ENCODE peak calls at places on chromosomes 4 and X, in six cellular contexts. One of them, this sample, is unnamed.

GRCh38 chr4:83240379-83240875 is 44.2 kb downstream of the COQ2 start:
- DNase-seq in fibroblast of lung: no peak
- DNase-seq in hepatocyte: no peak
- DNase-seq in tibial artery: no peak
- DNase-seq in aorta: no peak
- DNase-seq in K562: no peak
- DNase-seq in this sample: peak; percentile 19

GRCh38 chr4:4387531-4388311 is 819 bp downstream of the NSG1 start:
- DNase-seq in fibroblast of lung: no peak
- DNase-seq in tibial artery: no peak
- DNase-seq in K562: no peak
- DNase-seq in aorta: no peak
- DNase-seq in hepatocyte: peak; percentile 35
- DNase-seq in this sample: peak; percentile 18

GRCh38 chr4:17109126-17109525 is 210.7 kb upstream of the LDB2 start:
- DNase-seq in fibroblast of lung: no peak
- DNase-seq in tibial artery: no peak
- DNase-seq in aorta: no peak
- DNase-seq in K562: no peak
- DNase-seq in hepatocyte: no peak
- DNase-seq in this sample: peak; percentile 45

GRCh38 chrX:27008486-27008885 is 454.7 kb downstream of the PPP4R3C start:
- DNase-seq in aorta: no peak
- DNase-seq in hepatocyte: no peak
- DNase-seq in K562: no peak
- DNase-seq in fibroblast of lung: no peak
- DNase-seq in tibial artery: no peak
- DNase-seq in this sample: no peak

GRCh38 chr4:62324215-62324614 is 1124.1 kb downstream of the ADGRL3 start:
- DNase-seq in tibial artery: no peak
- DNase-seq in aorta: peak; percentile 55
- DNase-seq in fibroblast of lung: no peak
- DNase-seq in K562: no peak
- DNase-seq in hepatocyte: no peak
- DNase-seq in this sample: peak; percentile 5

GRCh38 chrX:136199365-136199764 is 51.8 kb downstream of the MAP7D3 start:
- DNase-seq in aorta: no peak
- DNase-seq in hepatocyte: no peak
- DNase-seq in tibial artery: no peak
- DNase-seq in K562: no peak
- DNase-seq in fibroblast of lung: peak; percentile 56
- DNase-seq in this sample: no peak

GRCh38 chrX:37846558-37846933 is 825 bp downstream of the DYNLT3 start:
- DNase-seq in tibial artery: no peak
- DNase-seq in hepatocyte: no peak
- DNase-seq in K562: no peak
- DNase-seq in fibroblast of lung: no peak
- DNase-seq in aorta: no peak
- DNase-seq in this sample: no peak

GRCh38 chr4:20773144-20773997 is 73.1 kb downstream of the PACRGL start:
- DNase-seq in K562: peak; percentile 49
- DNase-seq in hepatocyte: peak; percentile 87
- DNase-seq in aorta: no peak
- DNase-seq in tibial artery: no peak
- DNase-seq in fibroblast of lung: peak; percentile 71
- DNase-seq in this sample: peak; percentile 81

GRCh38 chrX:1388651-1389050 is 3.3 kb downstream of the SLC25A6 start:
- DNase-seq in tibial artery: peak; percentile 23
- DNase-seq in K562: no peak
- DNase-seq in aorta: peak; percentile 4
- DNase-seq in hepatocyte: no peak
- DNase-seq in fibroblast of lung: no peak
- DNase-seq in this sample: no peak

GRCh38 chr4:25843340-25844097 is 19.3 kb downstream of the SEL1L3 start:
- DNase-seq in fibroblast of lung: no peak
- DNase-seq in aorta: no peak
- DNase-seq in K562: no peak
- DNase-seq in hepatocyte: no peak
- DNase-seq in tibial artery: no peak
- DNase-seq in this sample: no peak

GRCh38 chr4:87005690-87006461 is 71.1 kb downstream of the AFF1 start:
- DNase-seq in K562: no peak
- DNase-seq in tibial artery: no peak
- DNase-seq in aorta: no peak
- DNase-seq in hepatocyte: no peak
- DNase-seq in fibroblast of lung: peak; percentile 18
- DNase-seq in this sample: no peak

GRCh38 chr4:72418458-72418857 is 150.6 kb downstream of the ADAMTS3 start:
- DNase-seq in aorta: peak; percentile 44
- DNase-seq in K562: peak; percentile 22
- DNase-seq in hepatocyte: peak; percentile 40
- DNase-seq in tibial artery: no peak
- DNase-seq in fibroblast of lung: peak; percentile 72
- DNase-seq in this sample: peak; percentile 56

GRCh38 chr4:65789341-65789740 is 119.1 kb upstream of the EPHA5 start:
- DNase-seq in tibial artery: no peak
- DNase-seq in hepatocyte: no peak
- DNase-seq in aorta: no peak
- DNase-seq in K562: no peak
- DNase-seq in fibroblast of lung: no peak
- DNase-seq in this sample: no peak

GRCh38 chrX:24479924-24480722 is 15.0 kb downstream of the PDK3 start:
- DNase-seq in hepatocyte: no peak
- DNase-seq in tibial artery: no peak
- DNase-seq in K562: no peak
- DNase-seq in fibroblast of lung: peak; percentile 13
- DNase-seq in aorta: no peak
- DNase-seq in this sample: no peak
- H3K4me3 ChIP-seq in hepatocyte: no peak overlapping the region
- H3K4me3 ChIP-seq in tibial artery: no peak overlapping the region
- H3K4me3 ChIP-seq in K562: no peak overlapping the region
- H3K4me3 ChIP-seq in fibroblast of lung: no peak overlapping the region
- H3K4me3 ChIP-seq in aorta: no peak overlapping the region
- H3K4me3 ChIP-seq in this sample: no peak overlapping the region

GRCh38 chr4:168843635-168844034 is 166.4 kb downstream of the CBR4 start:
- DNase-seq in fibroblast of lung: no peak
- DNase-seq in hepatocyte: no peak
- DNase-seq in K562: no peak
- DNase-seq in aorta: no peak
- DNase-seq in tibial artery: no peak
- DNase-seq in this sample: no peak

GRCh38 chr4:168846414-168846813 is 163.6 kb downstream of the CBR4 start:
- DNase-seq in hepatocyte: no peak
- DNase-seq in tibial artery: no peak
- DNase-seq in K562: no peak
- DNase-seq in fibroblast of lung: no peak
- DNase-seq in aorta: no peak
- DNase-seq in this sample: no peak

GRCh38 chr4:168844261-168845039 is 165.6 kb downstream of the CBR4 start:
- DNase-seq in hepatocyte: no peak
- DNase-seq in K562: no peak
- DNase-seq in aorta: no peak
- DNase-seq in fibroblast of lung: peak; percentile 72
- DNase-seq in tibial artery: no peak
- DNase-seq in this sample: no peak

GRCh38 chr4:168848112-168848511 is 161.9 kb downstream of the CBR4 start:
- DNase-seq in hepatocyte: no peak
- DNase-seq in tibial artery: no peak
- DNase-seq in K562: no peak
- DNase-seq in aorta: no peak
- DNase-seq in fibroblast of lung: peak; percentile 63
- DNase-seq in this sample: peak; percentile 58

DNA sequence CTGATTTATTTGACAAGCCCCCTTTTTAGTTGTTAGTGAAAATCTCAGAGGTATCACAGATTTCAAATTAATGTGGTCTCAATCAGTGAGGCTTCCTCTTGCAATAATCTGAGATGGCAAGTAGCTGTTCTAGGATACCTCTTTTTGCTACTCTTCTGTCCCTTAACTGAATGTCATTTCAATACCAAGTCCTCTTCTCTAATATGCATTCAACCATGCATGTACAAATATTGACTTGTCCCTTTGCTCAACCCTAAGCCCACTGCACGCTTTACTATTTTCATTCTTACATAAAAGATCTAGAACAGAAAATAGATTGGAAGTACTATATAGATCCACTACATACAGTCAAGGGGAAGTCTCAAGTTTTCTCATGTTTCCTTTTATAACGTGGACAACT is 164.2 kb downstream of the CBR4 start:
- DNase-seq in hepatocyte: no peak
- DNase-seq in tibial artery: no peak
- DNase-seq in fibroblast of lung: no peak
- DNase-seq in K562: no peak
- DNase-seq in aorta: no peak
- DNase-seq in this sample: no peak
- H3K36me3 ChIP-seq in hepatocyte: no peaks in the 10 kb centered on the region
- H3K36me3 ChIP-seq in tibial artery: no peaks in the 10 kb centered on the region
- H3K36me3 ChIP-seq in fibroblast of lung: no peaks in the 10 kb centered on the region
- H3K36me3 ChIP-seq in K562: no peaks in the 10 kb centered on the region
- H3K36me3 ChIP-seq in aorta: peaks cover 1% of the 10 kb centered on the region
- H3K36me3 ChIP-seq in this sample: peaks cover 6% of the 10 kb centered on the region

GRCh38 chrX:153913701-153914100 is 9.2 kb downstream of the AVPR2 start:
- DNase-seq in fibroblast of lung: no peak
- DNase-seq in K562: no peak
- DNase-seq in hepatocyte: no peak
- DNase-seq in tibial artery: no peak
- DNase-seq in aorta: no peak
- DNase-seq in this sample: no peak

GRCh38 chrX:153910446-153910845 is 6.0 kb downstream of the AVPR2 start:
- DNase-seq in tibial artery: no peak
- DNase-seq in aorta: no peak
- DNase-seq in K562: no peak
- DNase-seq in fibroblast of lung: no peak
- DNase-seq in hepatocyte: no peak
- DNase-seq in this sample: no peak

GRCh38 chrX:153909980-153910360 is 5.5 kb downstream of the AVPR2 start:
- DNase-seq in hepatocyte: no peak
- DNase-seq in tibial artery: no peak
- DNase-seq in aorta: no peak
- DNase-seq in K562: no peak
- DNase-seq in fibroblast of lung: no peak
- DNase-seq in this sample: no peak

GRCh38 chrX:153913211-153913610 is 8.7 kb downstream of the AVPR2 start:
- DNase-seq in hepatocyte: no peak
- DNase-seq in K562: no peak
- DNase-seq in fibroblast of lung: no peak
- DNase-seq in aorta: peak; percentile 43
- DNase-seq in tibial artery: no peak
- DNase-seq in this sample: no peak

GRCh38 chrX:153911798-153912197 is 7.3 kb downstream of the AVPR2 start:
- DNase-seq in fibroblast of lung: no peak
- DNase-seq in K562: no peak
- DNase-seq in hepatocyte: no peak
- DNase-seq in aorta: no peak
- DNase-seq in tibial artery: no peak
- DNase-seq in this sample: no peak
- H3K4me3 ChIP-seq in fibroblast of lung: no peak overlapping the region
- H3K4me3 ChIP-seq in K562: no peak overlapping the region
- H3K4me3 ChIP-seq in hepatocyte: no peak overlapping the region
- H3K4me3 ChIP-seq in aorta: no peak overlapping the region
- H3K4me3 ChIP-seq in tibial artery: no peak overlapping the region
- H3K4me3 ChIP-seq in this sample: no peak overlapping the region

GRCh38 chr4:128009428-128009827 is 44.2 kb downstream of the ABHD18 start:
- DNase-seq in fibroblast of lung: no peak
- DNase-seq in aorta: no peak
- DNase-seq in K562: no peak
- DNase-seq in hepatocyte: no peak
- DNase-seq in tibial artery: no peak
- DNase-seq in this sample: no peak

DNA sequence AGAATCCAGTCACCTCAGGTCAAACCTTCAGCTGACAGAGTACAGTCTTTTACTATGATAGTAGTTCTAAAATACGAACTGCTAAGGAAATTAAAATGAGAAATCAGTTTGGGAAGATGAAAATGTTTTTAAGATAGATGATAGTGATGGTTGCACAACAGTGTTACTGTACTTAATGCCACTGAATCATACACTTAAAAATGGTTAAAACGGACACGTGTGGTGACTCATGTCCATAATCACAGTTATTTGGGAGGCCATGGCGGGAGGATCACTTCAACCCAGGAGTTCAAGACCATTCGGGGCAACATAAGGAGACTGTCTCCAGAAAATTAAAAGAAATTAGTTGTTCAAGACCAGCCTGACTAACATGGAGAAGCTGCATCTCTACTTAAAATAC is 41.4 kb downstream of the ABHD18 start:
- DNase-seq in K562: no peak
- DNase-seq in tibial artery: no peak
- DNase-seq in aorta: no peak
- DNase-seq in fibroblast of lung: peak; percentile 68
- DNase-seq in hepatocyte: no peak
- DNase-seq in this sample: no peak
- H3K36me3 ChIP-seq in K562: peaks cover 24% of the 10 kb centered on the region
- H3K36me3 ChIP-seq in tibial artery: peaks cover 17% of the 10 kb centered on the region
- H3K36me3 ChIP-seq in aorta: peaks cover 3% of the 10 kb centered on the region
- H3K36me3 ChIP-seq in fibroblast of lung: no peaks in the 10 kb centered on the region
- H3K36me3 ChIP-seq in hepatocyte: no peaks in the 10 kb centered on the region
- H3K36me3 ChIP-seq in this sample: no peaks in the 10 kb centered on the region

GRCh38 chrX:95995600-95995999 is 689.0 kb upstream of the DIAPH2 start:
- DNase-seq in fibroblast of lung: no peak
- DNase-seq in aorta: no peak
- DNase-seq in K562: no peak
- DNase-seq in hepatocyte: no peak
- DNase-seq in tibial artery: no peak
- DNase-seq in this sample: no peak
- H3K4me3 ChIP-seq in fibroblast of lung: no peak overlapping the region
- H3K4me3 ChIP-seq in aorta: no peak overlapping the region
- H3K4me3 ChIP-seq in K562: no peak overlapping the region
- H3K4me3 ChIP-seq in hepatocyte: no peak overlapping the region
- H3K4me3 ChIP-seq in tibial artery: no peak overlapping the region
- H3K4me3 ChIP-seq in this sample: no peak overlapping the region

DNA sequence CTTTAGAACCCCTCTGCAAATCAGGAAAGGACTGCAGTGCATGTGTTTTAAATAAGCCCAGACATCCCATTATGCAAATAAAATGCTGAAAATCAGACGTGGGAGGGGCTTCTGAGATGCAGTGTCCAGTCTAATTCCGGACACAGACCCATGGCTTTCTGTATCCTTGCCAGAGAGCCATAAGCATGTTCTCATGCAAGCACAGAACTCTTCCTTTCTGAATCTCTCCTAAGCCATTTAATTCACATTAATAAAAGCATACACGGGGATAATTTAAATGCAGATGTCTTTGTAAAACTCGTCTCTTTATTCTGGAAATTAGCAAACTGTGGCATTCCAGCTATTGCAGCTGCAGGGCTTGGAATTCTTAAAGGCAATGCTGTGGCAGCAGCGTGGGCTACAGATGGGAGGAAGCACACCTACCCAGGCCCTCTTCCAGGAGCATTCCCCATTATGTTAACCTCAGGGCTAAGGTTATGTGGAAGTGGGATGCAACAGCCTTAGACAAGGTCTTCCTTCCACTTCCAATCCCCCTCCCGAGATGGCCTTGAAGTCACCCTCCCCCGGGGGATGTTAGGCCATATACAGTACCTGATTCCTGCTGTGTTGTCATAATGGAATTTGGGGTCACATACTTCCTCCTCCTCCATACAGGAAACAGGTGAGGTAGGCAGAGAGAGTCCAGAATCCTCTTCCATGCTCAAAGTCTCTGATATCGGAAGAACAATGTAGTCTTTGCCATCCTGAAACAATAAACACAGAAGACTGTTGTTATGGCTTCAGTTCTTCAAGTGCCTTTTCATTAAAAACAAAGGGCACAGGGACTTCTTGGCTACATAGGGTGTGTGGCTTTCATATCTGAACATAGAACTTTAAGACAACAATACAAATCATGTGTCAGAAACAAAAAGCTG is 38.1 kb downstream of the KDR start:
- DNase-seq in K562: no peak
- DNase-seq in fibroblast of lung: peak; percentile 2
- DNase-seq in aorta: no peak
- DNase-seq in tibial artery: no peak
- DNase-seq in hepatocyte: no peak
- DNase-seq in this sample: peak; percentile 10
- H3K36me3 ChIP-seq in K562: no peaks in the 10 kb centered on the region
- H3K36me3 ChIP-seq in fibroblast of lung: no peaks in the 10 kb centered on the region
- H3K36me3 ChIP-seq in aorta: no peaks in the 10 kb centered on the region
- H3K36me3 ChIP-seq in tibial artery: peaks cover 43% of the 10 kb centered on the region
- H3K36me3 ChIP-seq in hepatocyte: no peaks in the 10 kb centered on the region
- H3K36me3 ChIP-seq in this sample: no peaks in the 10 kb centered on the region

This sample was measured in adipocyte.